ENCODE peak calls at places on chromosomes 1 and 21, in five cellular contexts. One of them, this sample, is unnamed. For H3K4me1 and H3K9me3, the result is how much of the 10 kb centered on the place peaks cover.

GRCh38 chr1:15418811-15419515 is 9.3 kb downstream of the EFHD2 start:
- DNase-seq in tibial nerve: no peak
- DNase-seq in left lung: no peak
- DNase-seq in Karpas-422: peak
- DNase-seq in fibroblast of lung: no peak
- DNase-seq in this sample: no peak

GRCh38 chr1:204206121-204206520 is 7.7 kb downstream of the GOLT1A start:
- DNase-seq in tibial nerve: no peak
- DNase-seq in left lung: no peak
- DNase-seq in Karpas-422: no peak
- DNase-seq in fibroblast of lung: no peak
- DNase-seq in this sample: no peak

GRCh38 chr1:11691302-11691914 is at the start of gene DRAXIN:
- DNase-seq in tibial nerve: no peak
- DNase-seq in left lung: no peak
- DNase-seq in Karpas-422: no peak
- DNase-seq in fibroblast of lung: no peak
- DNase-seq in this sample: no peak

GRCh38 chr1:108482708-108483107 is 32.6 kb downstream of the NBPF6 start:
- DNase-seq in tibial nerve: no peak
- DNase-seq in left lung: no peak
- DNase-seq in Karpas-422: no peak
- DNase-seq in fibroblast of lung: no peak
- DNase-seq in this sample: no peak

GRCh38 chr1:87513270-87513669 is 184.6 kb downstream of the LMO4 start:
- DNase-seq in tibial nerve: no peak
- DNase-seq in left lung: no peak
- DNase-seq in Karpas-422: no peak
- DNase-seq in fibroblast of lung: peak
- DNase-seq in this sample: no peak

GRCh38 chr1:175385316-175385715 is 192.7 kb upstream of the KIAA0040 start:
- DNase-seq in tibial nerve: no peak
- DNase-seq in left lung: no peak
- DNase-seq in Karpas-422: no peak
- DNase-seq in fibroblast of lung: no peak
- DNase-seq in this sample: no peak

GRCh38 chr1:154956557-154956956 is 658 bp upstream of the PBXIP1 start:
- DNase-seq in tibial nerve: no peak
- DNase-seq in left lung: no peak
- DNase-seq in Karpas-422: no peak
- DNase-seq in fibroblast of lung: no peak
- DNase-seq in this sample: peak

GRCh38 chr1:84940481-84940880 is 47.5 kb upstream of the LPAR3 start:
- DNase-seq in tibial nerve: no peak
- DNase-seq in left lung: no peak
- DNase-seq in Karpas-422: no peak
- DNase-seq in fibroblast of lung: no peak
- DNase-seq in this sample: no peak

GRCh38 chr1:165235158-165235776 is 121.2 kb downstream of the LMX1A start:
- DNase-seq in tibial nerve: no peak
- DNase-seq in left lung: peak
- DNase-seq in Karpas-422: no peak
- DNase-seq in fibroblast of lung: no peak
- DNase-seq in this sample: no peak

GRCh38 chr1:232423591-232423990 is 206.3 kb downstream of the SIPA1L2 start:
- DNase-seq in tibial nerve: no peak
- DNase-seq in left lung: no peak
- DNase-seq in Karpas-422: no peak
- DNase-seq in fibroblast of lung: peak
- DNase-seq in this sample: no peak

GRCh38 chr1:94843846-94844245 is 23.7 kb downstream of the SLC44A3 start:
- DNase-seq in tibial nerve: no peak
- DNase-seq in left lung: no peak
- DNase-seq in Karpas-422: no peak
- DNase-seq in fibroblast of lung: no peak
- DNase-seq in this sample: no peak

GRCh38 chr1:26259005-26259404 is 20.9 kb upstream of the SH3BGRL3 start:
- DNase-seq in tibial nerve: no peak
- DNase-seq in left lung: no peak
- DNase-seq in Karpas-422: no peak
- DNase-seq in fibroblast of lung: no peak
- DNase-seq in this sample: no peak

GRCh38 chr1:236214761-236215160 is 67.0 kb downstream of the ERO1B start:
- DNase-seq in tibial nerve: no peak
- DNase-seq in left lung: no peak
- DNase-seq in Karpas-422: no peak
- DNase-seq in fibroblast of lung: no peak
- DNase-seq in this sample: no peak

GRCh38 chr1:81598623-81599022 is 202.1 kb upstream of the ADGRL2 start:
- DNase-seq in tibial nerve: no peak
- DNase-seq in left lung: no peak
- DNase-seq in Karpas-422: no peak
- DNase-seq in fibroblast of lung: no peak
- DNase-seq in this sample: no peak

GRCh38 chr1:159974350-159974965 is 20.4 kb upstream of the SLAMF9 start:
- DNase-seq in tibial nerve: no peak
- DNase-seq in left lung: no peak
- DNase-seq in Karpas-422: no peak
- DNase-seq in fibroblast of lung: no peak
- DNase-seq in this sample: no peak

GRCh38 chr1:66623812-66624211 is 89.9 kb downstream of the SGIP1 start:
- DNase-seq in tibial nerve: no peak
- DNase-seq in left lung: no peak
- DNase-seq in Karpas-422: no peak
- DNase-seq in fibroblast of lung: peak
- DNase-seq in this sample: no peak

GRCh38 chr1:96713649-96714048 is 7.9 kb upstream of the PTBP2 start:
- DNase-seq in tibial nerve: no peak
- DNase-seq in left lung: no peak
- DNase-seq in Karpas-422: no peak
- DNase-seq in fibroblast of lung: no peak
- DNase-seq in this sample: no peak

GRCh38 chr1:84090447-84091244 is 53.4 kb upstream of the PRKACB start:
- DNase-seq in tibial nerve: no peak
- DNase-seq in left lung: no peak
- DNase-seq in Karpas-422: no peak
- DNase-seq in fibroblast of lung: no peak
- DNase-seq in this sample: peak

GRCh38 chr1:37999434-38000232 is 5.7 kb downstream of the FHL3 start:
- DNase-seq in tibial nerve: no peak
- DNase-seq in left lung: peak
- DNase-seq in Karpas-422: no peak
- DNase-seq in fibroblast of lung: peak
- DNase-seq in this sample: no peak

GRCh38 chr1:153395136-153395685 is 4.3 kb upstream of the S100A8 start:
- DNase-seq in tibial nerve: no peak
- DNase-seq in left lung: no peak
- DNase-seq in Karpas-422: no peak
- DNase-seq in fibroblast of lung: no peak
- DNase-seq in this sample: no peak

DNA sequence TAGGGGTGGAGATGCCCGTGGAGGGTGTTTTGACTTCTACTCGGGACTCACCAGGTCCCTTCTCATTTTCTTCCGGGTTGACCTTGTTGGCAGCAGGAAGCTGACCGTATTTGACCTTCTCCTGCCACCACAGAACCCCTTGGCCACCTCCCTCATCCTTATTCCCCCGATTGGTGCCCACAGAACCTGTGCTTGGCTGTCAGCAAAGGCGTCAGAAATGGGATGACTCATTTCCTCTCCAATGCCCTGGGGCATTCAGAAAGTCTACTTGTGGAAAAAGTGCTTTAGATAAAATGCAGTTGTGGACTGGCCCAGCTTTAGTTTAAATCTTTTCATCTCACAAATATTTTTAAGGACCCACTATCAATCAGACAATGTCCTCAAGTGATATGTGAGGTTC is 221.8 kb upstream of the VAMP3 start:
- DNase-seq in tibial nerve: no peak
- DNase-seq in left lung: no peak
- DNase-seq in Karpas-422: no peak
- DNase-seq in fibroblast of lung: peak
- DNase-seq in this sample: no peak
- H3K27ac ChIP-seq in tibial nerve: no peak
- H3K27ac ChIP-seq in left lung: peak
- H3K27ac ChIP-seq in Karpas-422: no peak
- H3K27ac ChIP-seq in fibroblast of lung: no peak
- H3K27ac ChIP-seq in this sample: no peak

GRCh38 chr1:22154626-22155025 is 11.7 kb upstream of the WNT4 start:
- DNase-seq in tibial nerve: no peak
- DNase-seq in left lung: no peak
- DNase-seq in Karpas-422: no peak
- DNase-seq in fibroblast of lung: no peak
- DNase-seq in this sample: no peak
- H3K4me1 ChIP-seq in tibial nerve: under half
- H3K4me1 ChIP-seq in left lung: under half
- H3K4me1 ChIP-seq in Karpas-422: under half
- H3K4me1 ChIP-seq in fibroblast of lung: under half
- H3K4me1 ChIP-seq in this sample: under half

DNA sequence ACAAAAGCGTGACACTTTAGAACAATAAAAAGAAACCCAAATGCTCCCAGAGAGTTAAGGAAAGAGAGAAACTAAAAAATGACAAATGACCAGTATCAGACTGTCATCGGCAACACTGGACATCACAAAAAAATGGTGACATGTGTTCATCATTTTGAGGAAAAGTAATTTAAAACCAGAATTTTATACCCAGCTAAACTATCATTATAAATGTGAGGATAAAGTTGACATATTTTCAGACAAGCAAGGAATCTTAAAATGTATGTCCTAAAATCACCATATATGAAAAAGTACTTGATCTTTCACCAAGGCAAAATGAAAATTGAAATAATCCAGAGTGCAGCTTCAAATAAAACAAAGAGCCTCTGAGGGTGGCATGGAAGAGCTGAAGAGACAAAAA is 1.3 kb upstream of the KRTAP10-11 start:
- DNase-seq in tibial nerve: no peak
- DNase-seq in left lung: no peak
- DNase-seq in Karpas-422: no peak
- DNase-seq in fibroblast of lung: no peak
- DNase-seq in this sample: no peak
- H3K9me3 ChIP-seq in tibial nerve: under half
- H3K9me3 ChIP-seq in left lung: under half
- H3K9me3 ChIP-seq in Karpas-422: under half
- H3K9me3 ChIP-seq in fibroblast of lung: under half
- H3K9me3 ChIP-seq in this sample: under half

GRCh38 chr1:229344139-229344538 is 1.3 kb upstream of the CCSAP start:
- DNase-seq in tibial nerve: no peak
- DNase-seq in left lung: no peak
- DNase-seq in Karpas-422: no peak
- DNase-seq in fibroblast of lung: no peak
- DNase-seq in this sample: no peak
- H3K27ac ChIP-seq in tibial nerve: no peak
- H3K27ac ChIP-seq in left lung: no peak
- H3K27ac ChIP-seq in Karpas-422: no peak
- H3K27ac ChIP-seq in fibroblast of lung: no peak
- H3K27ac ChIP-seq in this sample: no peak

GRCh38 chr1:10513199-10513598 is 38.4 kb downstream of the PEX14 start:
- DNase-seq in tibial nerve: no peak
- DNase-seq in left lung: no peak
- DNase-seq in Karpas-422: no peak
- DNase-seq in fibroblast of lung: no peak
- DNase-seq in this sample: no peak

GRCh38 chr1:10508511-10508951 is 33.8 kb downstream of the PEX14 start:
- DNase-seq in tibial nerve: no peak
- DNase-seq in left lung: no peak
- DNase-seq in Karpas-422: no peak
- DNase-seq in fibroblast of lung: no peak
- DNase-seq in this sample: no peak

GRCh38 chr1:10509823-10510509 is 35.2 kb downstream of the PEX14 start:
- DNase-seq in tibial nerve: no peak
- DNase-seq in left lung: no peak
- DNase-seq in Karpas-422: no peak
- DNase-seq in fibroblast of lung: no peak
- DNase-seq in this sample: no peak

GRCh38 chr1:10510520-10511493 is 36.1 kb downstream of the PEX14 start:
- DNase-seq in tibial nerve: no peak
- DNase-seq in left lung: no peak
- DNase-seq in Karpas-422: no peak
- DNase-seq in fibroblast of lung: peak
- DNase-seq in this sample: peak

DNA sequence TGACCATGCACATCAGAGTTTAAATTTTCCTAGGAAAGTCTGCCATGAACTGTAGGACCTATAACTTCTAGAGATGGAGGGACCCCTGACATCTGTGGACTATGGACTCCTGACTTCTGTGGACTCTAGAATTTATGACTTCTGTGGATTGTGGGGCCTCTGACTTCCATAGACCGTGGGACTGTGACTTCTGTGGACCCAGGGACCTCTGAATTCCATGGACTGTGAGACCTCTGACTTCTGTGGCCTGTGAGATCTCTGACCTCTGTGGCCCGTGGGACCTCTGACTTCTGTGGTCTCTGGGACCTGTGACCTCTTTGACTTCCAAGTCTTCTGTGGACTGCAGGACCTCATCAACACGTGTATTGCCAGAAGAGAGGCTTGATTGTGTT is 36.7 kb downstream of the PEX14 start:
- DNase-seq in tibial nerve: no peak
- DNase-seq in left lung: no peak
- DNase-seq in Karpas-422: no peak
- DNase-seq in fibroblast of lung: no peak
- DNase-seq in this sample: no peak
- H3K4me1 ChIP-seq in tibial nerve: under half
- H3K4me1 ChIP-seq in left lung: under half
- H3K4me1 ChIP-seq in Karpas-422: under half
- H3K4me1 ChIP-seq in fibroblast of lung: under half
- H3K4me1 ChIP-seq in this sample: half or more

DNA sequence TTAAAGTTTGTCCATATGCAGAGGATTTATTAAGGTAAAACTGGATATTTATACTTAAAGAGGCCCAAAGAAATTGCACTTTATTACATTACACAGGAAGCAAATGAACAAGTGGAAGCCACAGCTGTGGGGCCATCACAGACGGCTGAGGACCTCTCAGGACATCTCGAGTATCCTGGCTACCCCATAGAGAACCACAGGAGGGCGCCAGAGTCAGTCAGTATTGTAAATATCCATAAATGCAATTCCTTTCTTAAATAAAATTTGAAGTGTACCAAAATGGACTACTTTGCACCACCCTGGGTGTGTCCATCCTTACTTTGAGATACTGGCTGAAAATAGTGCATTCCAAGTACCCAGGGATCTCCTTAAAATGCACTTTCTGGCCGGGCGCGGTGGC is 257.2 kb downstream of the MRPL39 start:
- DNase-seq in tibial nerve: no peak
- DNase-seq in left lung: no peak
- DNase-seq in Karpas-422: peak
- DNase-seq in fibroblast of lung: peak
- DNase-seq in this sample: no peak
- H3K9me3 ChIP-seq in tibial nerve: under half
- H3K9me3 ChIP-seq in left lung: under half
- H3K9me3 ChIP-seq in Karpas-422: under half
- H3K9me3 ChIP-seq in fibroblast of lung: under half
- H3K9me3 ChIP-seq in this sample: under half

GRCh38 chr1:1421147-1421906 is at the start of gene ANKRD65:
- DNase-seq in tibial nerve: no peak
- DNase-seq in left lung: peak
- DNase-seq in Karpas-422: no peak
- DNase-seq in fibroblast of lung: no peak
- DNase-seq in this sample: no peak
- H3K27ac ChIP-seq in tibial nerve: peak
- H3K27ac ChIP-seq in left lung: peak
- H3K27ac ChIP-seq in Karpas-422: no peak
- H3K27ac ChIP-seq in fibroblast of lung: no peak
- H3K27ac ChIP-seq in this sample: no peak

This sample was measured in CD8-positive, alpha-beta memory T cell.